ENCODE peak calls at places on chromosomes 3 and 15, in five cellular contexts. I is neuronal stem cell, N is H9, C is H1, V is trophoblast cell. A is an unnamed sample.

GRCh38 chr3:58353722-58354553 is 21.2 kb downstream of the PXK start:
- DNase-seq in I (no peak), N (no peak), C (no peak), V (no peak), A (peak)

GRCh38 chr15:99618941-99619411 is 53.2 kb downstream of the MEF2A start:
- DNase-seq in I (no peak), N (peak), C (no peak), V (peak), A (peak)

GRCh38 chr3:173028351-173028750 is 112.7 kb downstream of the SPATA16 start:
- DNase-seq in I (no peak), N (no peak), C (no peak), V (no peak), A (no peak)

GRCh38 chr3:5731100-5731499 is 543.6 kb downstream of the EDEM1 start:
- DNase-seq in I (no peak), N (no peak), C (no peak), V (peak), A (no peak)

GRCh38 chr3:195094211-195094921 is 176.6 kb downstream of the XXYLT1 start:
- DNase-seq in I (no peak), N (no peak), C (no peak), V (no peak), A (no peak)

GRCh38 chr3:132661120-132661519 is 991 bp downstream of the UBA5 start:
- DNase-seq in I (no peak), N (no peak), C (no peak), V (peak), A (no peak)

GRCh38 chr3:151169700-151170224 is 33.3 kb downstream of the GPR171 start:
- DNase-seq in I (no peak), N (no peak), C (no peak), V (peak), A (no peak)

GRCh38 chr15:68658641-68659358 is 80.0 kb downstream of the CORO2B start:
- DNase-seq in I (no peak), N (no peak), C (no peak), V (no peak), A (no peak)

GRCh38 chr15:68149059-68149458 is 56.1 kb downstream of the CALML4 start:
- DNase-seq in I (no peak), N (no peak), C (no peak), V (no peak), A (peak)

GRCh38 chr15:95439812-95440380 is 890.6 kb upstream of the NR2F2 start:
- DNase-seq in I (no peak), N (no peak), C (no peak), V (no peak), A (no peak)

GRCh38 chr15:69478259-69478687 is 25.7 kb downstream of the RPLP1 start:
- DNase-seq in I (peak), N (peak), C (peak), V (peak), A (peak)

GRCh38 chr3:160781429-160781828 is 25.4 kb downstream of the PPM1L start:
- DNase-seq in I (no peak), N (no peak), C (no peak), V (no peak), A (no peak)
- H2BK12ac ChIP-seq in I (no peak), N (no peak), C (no peak), V (no peak), A (no peak)

GRCh38 chr15:71380345-71380744 is 265.1 kb downstream of the THSD4 start:
- DNase-seq in I (no peak), N (no peak), C (no peak), V (no peak), A (no peak)

GRCh38 chr15:71374607-71375352 is 259.5 kb downstream of the THSD4 start:
- DNase-seq in I (no peak), N (no peak), C (no peak), V (peak), A (peak)

GRCh38 chr15:71373917-71374316 is 258.6 kb downstream of the THSD4 start:
- DNase-seq in I (no peak), N (no peak), C (no peak), V (no peak), A (peak)

GRCh38 chr15:71379893-71380292 is 264.6 kb downstream of the THSD4 start:
- DNase-seq in I (no peak), N (no peak), C (no peak), V (peak), A (no peak)

GRCh38 chr15:71375934-71376333 is 260.7 kb downstream of the THSD4 start:
- DNase-seq in I (no peak), N (no peak), C (no peak), V (no peak), A (no peak)
- H3K14ac ChIP-seq in I (no peak), N (no peak), C (no peak), V (no peak), A (no peak)

DNA sequence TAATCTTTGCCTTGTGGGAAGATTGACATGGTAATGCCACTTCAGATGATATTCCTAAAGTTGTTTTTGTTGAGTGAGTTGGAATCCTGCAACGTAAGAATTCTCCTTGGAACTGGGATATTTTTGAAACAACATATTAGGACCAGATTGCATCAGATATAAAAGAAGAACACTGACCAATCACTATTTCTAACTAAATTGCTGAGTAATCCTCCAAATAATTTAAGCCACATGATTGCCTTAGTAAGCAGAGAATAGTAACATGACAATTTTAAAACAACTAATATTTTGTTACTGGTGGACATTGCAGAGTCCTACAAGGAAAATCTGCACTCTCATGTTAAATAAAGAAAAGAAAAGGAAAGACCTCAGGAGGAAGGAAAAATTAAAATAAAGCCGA is 353.9 kb upstream of the LMCD1 start:
- DNase-seq in I (no peak), N (no peak), C (no peak), V (no peak), A (no peak)
- H2BK12ac ChIP-seq in I (no peak), N (no peak), C (no peak), V (no peak), A (no peak)

GRCh38 chr3:66748175-66748876 is 247.5 kb upstream of the LRIG1 start:
- DNase-seq in I (no peak), N (no peak), C (no peak), V (no peak), A (no peak)
- H3K14ac ChIP-seq in I (no peak), N (no peak), C (no peak), V (no peak), A (no peak)

GRCh38 chr3:39965997-39966396 is 156.6 kb downstream of the MYRIP start:
- DNase-seq in I (no peak), N (no peak), C (no peak), V (no peak), A (no peak)

GRCh38 chr3:39965461-39965860 is 156.1 kb downstream of the MYRIP start:
- DNase-seq in I (no peak), N (no peak), C (no peak), V (no peak), A (no peak)

GRCh38 chr3:39972508-39972907 is 163.1 kb downstream of the MYRIP start:
- DNase-seq in I (no peak), N (no peak), C (no peak), V (no peak), A (no peak)

GRCh38 chr3:39971450-39972081 is 162.2 kb downstream of the MYRIP start:
- DNase-seq in I (no peak), N (no peak), C (no peak), V (no peak), A (no peak)

DNA sequence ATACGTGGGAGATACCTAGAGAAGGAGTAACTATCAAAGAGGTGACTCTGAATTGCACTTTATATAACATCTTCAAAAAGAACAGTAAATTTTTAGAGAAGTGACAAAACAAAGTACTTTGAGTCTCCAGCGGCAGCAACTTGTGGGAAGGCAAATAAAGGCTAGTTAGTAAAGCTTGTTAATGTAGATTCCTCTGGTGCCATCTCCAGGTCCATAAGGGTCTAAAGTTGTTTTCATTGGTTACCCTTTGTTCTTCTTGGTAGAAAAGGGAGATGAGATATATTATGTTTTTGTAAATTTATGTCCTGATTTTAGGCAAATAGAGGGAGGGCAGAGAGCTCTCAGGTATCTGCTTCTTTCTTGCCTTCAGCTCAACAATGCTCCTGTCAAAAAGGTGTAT is 161.6 kb downstream of the MYRIP start:
- DNase-seq in I (no peak), N (no peak), C (no peak), V (no peak), A (no peak)
- H2BK12ac ChIP-seq in I (no peak), N (no peak), C (no peak), V (no peak), A (no peak)

GRCh38 chr3:72270730-72271129 is 485.8 kb upstream of the PROK2 start:
- DNase-seq in I (no peak), N (no peak), C (no peak), V (no peak), A (no peak)
- H3K14ac ChIP-seq in I (no peak), N (no peak), C (no peak), V (peak), A (no peak)

GRCh38 chr15:101482526-101483371 is 6.8 kb downstream of the PCSK6 start:
- DNase-seq in I (no peak), N (no peak), C (no peak), V (peak), A (no peak)
- H2BK12ac ChIP-seq in I (no peak), N (no peak), C (no peak), V (peak), A (no peak)

DNA sequence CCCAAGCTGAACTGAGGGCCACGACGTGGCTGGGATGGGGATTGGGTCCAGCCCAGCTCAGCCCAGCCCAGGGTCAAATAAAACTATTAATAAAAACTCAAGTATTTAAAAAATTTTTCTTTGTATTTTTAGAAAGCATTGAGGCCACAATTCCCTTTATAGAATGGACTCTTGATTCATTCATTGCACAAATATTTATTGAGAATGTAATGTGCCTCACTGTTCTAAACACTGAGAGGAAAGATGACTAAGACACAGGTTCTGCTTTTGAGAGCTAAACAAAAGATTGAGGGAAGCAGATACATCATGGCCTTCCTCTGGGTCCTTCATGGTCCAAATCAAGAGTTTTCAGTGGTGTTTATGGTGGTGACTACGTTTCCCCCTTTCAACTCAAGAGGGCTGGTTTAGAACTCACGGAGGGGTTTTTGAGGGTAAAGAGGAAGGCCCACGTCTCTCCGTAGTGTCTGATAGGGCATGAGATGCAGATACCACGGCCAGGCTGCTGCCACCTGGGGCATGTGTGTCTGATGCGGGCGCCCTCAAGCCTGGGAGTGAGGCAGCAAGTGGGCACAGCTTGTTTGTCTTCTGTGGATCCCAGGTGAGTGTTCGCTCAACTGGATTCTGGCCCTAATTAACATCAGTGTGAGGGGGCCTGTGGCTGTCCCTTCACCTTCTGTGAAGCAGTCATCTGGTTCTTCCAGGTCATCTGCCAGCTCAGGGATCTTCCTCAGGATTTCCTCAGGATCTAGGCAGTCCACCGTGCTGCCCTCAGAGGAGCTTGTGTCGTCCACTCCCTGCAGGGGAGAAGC is 73.5 kb upstream of the SCN5A start:
- DNase-seq in I (no peak), N (no peak), C (no peak), V (no peak), A (no peak)
- H3K14ac ChIP-seq in I (no peak), N (no peak), C (no peak), V (no peak), A (no peak)

GRCh38 chr3:127263586-127264231 is 24.1 kb downstream of the PRR20G start:
- DNase-seq in I (no peak), N (no peak), C (no peak), V (no peak), A (no peak)
- H2BK12ac ChIP-seq in I (no peak), N (no peak), C (no peak), V (no peak), A (no peak)